ENCODE peak calls at places on chromosomes 12 and 14, in eight cellular contexts. One of them, this sample, is unnamed.

GRCh38 chr14:95045255-95045701 is 112.1 kb downstream of the DICER1 start:
- DNase-seq in tibial artery: no peak
- DNase-seq in heart left ventricle: no peak
- DNase-seq in LNCaP clone FGC: no peak
- DNase-seq in fibroblast of lung: no peak
- DNase-seq in keratinocyte: no peak
- DNase-seq in foreskin fibroblast: no peak
- DNase-seq in choroid plexus epithelial cell: no peak
- DNase-seq in this sample: no peak

GRCh38 chr14:63470877-63471565 is 72.2 kb downstream of the PPP2R5E start:
- DNase-seq in tibial artery: no peak
- DNase-seq in heart left ventricle: no peak
- DNase-seq in LNCaP clone FGC: no peak
- DNase-seq in fibroblast of lung: peak
- DNase-seq in keratinocyte: peak
- DNase-seq in foreskin fibroblast: peak
- DNase-seq in choroid plexus epithelial cell: peak
- DNase-seq in this sample: peak

GRCh38 chr14:105045710-105046326 is 19.4 kb downstream of the GPR132 start:
- DNase-seq in tibial artery: peak
- DNase-seq in heart left ventricle: peak
- DNase-seq in LNCaP clone FGC: peak
- DNase-seq in fibroblast of lung: peak
- DNase-seq in keratinocyte: no peak
- DNase-seq in foreskin fibroblast: no peak
- DNase-seq in choroid plexus epithelial cell: peak
- DNase-seq in this sample: no peak

GRCh38 chr14:50533806-50534205 is 1.4 kb upstream of the MAP4K5 start:
- DNase-seq in tibial artery: no peak
- DNase-seq in heart left ventricle: no peak
- DNase-seq in LNCaP clone FGC: no peak
- DNase-seq in fibroblast of lung: peak
- DNase-seq in keratinocyte: no peak
- DNase-seq in foreskin fibroblast: no peak
- DNase-seq in choroid plexus epithelial cell: no peak
- DNase-seq in this sample: no peak

GRCh38 chr12:81170072-81170471 is 92.2 kb downstream of the ACSS3 start:
- DNase-seq in tibial artery: no peak
- DNase-seq in heart left ventricle: no peak
- DNase-seq in LNCaP clone FGC: no peak
- DNase-seq in fibroblast of lung: peak
- DNase-seq in keratinocyte: no peak
- DNase-seq in foreskin fibroblast: peak
- DNase-seq in choroid plexus epithelial cell: peak
- DNase-seq in this sample: no peak

GRCh38 chr12:100717733-100718067 is 76.9 kb upstream of the ANO4 start:
- DNase-seq in tibial artery: no peak
- DNase-seq in heart left ventricle: no peak
- DNase-seq in LNCaP clone FGC: no peak
- DNase-seq in fibroblast of lung: peak
- DNase-seq in keratinocyte: no peak
- DNase-seq in foreskin fibroblast: peak
- DNase-seq in choroid plexus epithelial cell: no peak
- DNase-seq in this sample: no peak

GRCh38 chr12:132342322-132342721 is 12.9 kb upstream of the GALNT9 start:
- DNase-seq in tibial artery: no peak
- DNase-seq in heart left ventricle: no peak
- DNase-seq in LNCaP clone FGC: no peak
- DNase-seq in fibroblast of lung: no peak
- DNase-seq in keratinocyte: no peak
- DNase-seq in foreskin fibroblast: no peak
- DNase-seq in choroid plexus epithelial cell: no peak
- DNase-seq in this sample: no peak

GRCh38 chr12:31835276-31835882 is 106.6 kb upstream of the AMN1 start:
- DNase-seq in tibial artery: no peak
- DNase-seq in heart left ventricle: no peak
- DNase-seq in LNCaP clone FGC: no peak
- DNase-seq in fibroblast of lung: no peak
- DNase-seq in keratinocyte: no peak
- DNase-seq in foreskin fibroblast: no peak
- DNase-seq in choroid plexus epithelial cell: no peak
- DNase-seq in this sample: no peak

GRCh38 chr12:51219345-51219744 is 1.5 kb upstream of the POU6F1 start:
- DNase-seq in tibial artery: no peak
- DNase-seq in heart left ventricle: no peak
- DNase-seq in LNCaP clone FGC: no peak
- DNase-seq in fibroblast of lung: no peak
- DNase-seq in keratinocyte: no peak
- DNase-seq in foreskin fibroblast: no peak
- DNase-seq in choroid plexus epithelial cell: no peak
- DNase-seq in this sample: no peak

GRCh38 chr14:60093606-60094005 is 1.9 kb downstream of the PCNX4 start:
- DNase-seq in tibial artery: no peak
- DNase-seq in heart left ventricle: no peak
- DNase-seq in LNCaP clone FGC: no peak
- DNase-seq in fibroblast of lung: peak
- DNase-seq in keratinocyte: no peak
- DNase-seq in foreskin fibroblast: no peak
- DNase-seq in choroid plexus epithelial cell: peak
- DNase-seq in this sample: no peak

GRCh38 chr12:4203772-4204376 is 69.7 kb upstream of the CCND2 start:
- DNase-seq in tibial artery: no peak
- DNase-seq in heart left ventricle: no peak
- DNase-seq in LNCaP clone FGC: no peak
- DNase-seq in fibroblast of lung: no peak
- DNase-seq in keratinocyte: no peak
- DNase-seq in foreskin fibroblast: no peak
- DNase-seq in choroid plexus epithelial cell: no peak
- DNase-seq in this sample: no peak

GRCh38 chr12:46907791-46908190 is 82.0 kb upstream of the SLC38A4 start:
- DNase-seq in tibial artery: no peak
- DNase-seq in heart left ventricle: no peak
- DNase-seq in LNCaP clone FGC: no peak
- DNase-seq in fibroblast of lung: no peak
- DNase-seq in keratinocyte: no peak
- DNase-seq in foreskin fibroblast: no peak
- DNase-seq in choroid plexus epithelial cell: no peak
- DNase-seq in this sample: no peak

GRCh38 chr12:129550353-129550752 is 353.5 kb downstream of the TMEM132D start:
- DNase-seq in tibial artery: no peak
- DNase-seq in heart left ventricle: no peak
- DNase-seq in LNCaP clone FGC: peak
- DNase-seq in fibroblast of lung: no peak
- DNase-seq in keratinocyte: no peak
- DNase-seq in foreskin fibroblast: no peak
- DNase-seq in choroid plexus epithelial cell: no peak
- DNase-seq in this sample: no peak

GRCh38 chr12:55707841-55708694 is at the start of gene ITGA7:
- DNase-seq in tibial artery: peak
- DNase-seq in heart left ventricle: peak
- DNase-seq in LNCaP clone FGC: no peak
- DNase-seq in fibroblast of lung: peak
- DNase-seq in keratinocyte: no peak
- DNase-seq in foreskin fibroblast: no peak
- DNase-seq in choroid plexus epithelial cell: no peak
- DNase-seq in this sample: no peak

GRCh38 chr12:81668475-81668874 is 90.7 kb downstream of the PPFIA2 start:
- DNase-seq in tibial artery: no peak
- DNase-seq in heart left ventricle: no peak
- DNase-seq in LNCaP clone FGC: no peak
- DNase-seq in fibroblast of lung: peak
- DNase-seq in keratinocyte: peak
- DNase-seq in foreskin fibroblast: no peak
- DNase-seq in choroid plexus epithelial cell: peak
- DNase-seq in this sample: no peak

GRCh38 chr14:56137842-56138241 is 19.6 kb downstream of the PELI2 start:
- DNase-seq in tibial artery: no peak
- DNase-seq in heart left ventricle: no peak
- DNase-seq in LNCaP clone FGC: no peak
- DNase-seq in fibroblast of lung: no peak
- DNase-seq in keratinocyte: no peak
- DNase-seq in foreskin fibroblast: no peak
- DNase-seq in choroid plexus epithelial cell: no peak
- DNase-seq in this sample: no peak

GRCh38 chr12:82803201-82803600 is 116.5 kb downstream of the TMTC2 start:
- DNase-seq in tibial artery: no peak
- DNase-seq in heart left ventricle: no peak
- DNase-seq in LNCaP clone FGC: no peak
- DNase-seq in fibroblast of lung: no peak
- DNase-seq in keratinocyte: no peak
- DNase-seq in foreskin fibroblast: no peak
- DNase-seq in choroid plexus epithelial cell: no peak
- DNase-seq in this sample: no peak

GRCh38 chr12:52813885-52814709 is at the start of gene KRT4:
- DNase-seq in tibial artery: no peak
- DNase-seq in heart left ventricle: no peak
- DNase-seq in LNCaP clone FGC: peak
- DNase-seq in fibroblast of lung: peak
- DNase-seq in keratinocyte: no peak
- DNase-seq in foreskin fibroblast: no peak
- DNase-seq in choroid plexus epithelial cell: no peak
- DNase-seq in this sample: no peak

GRCh38 chr12:52018448-52019122 is 11.8 kb downstream of the TAMALIN start:
- DNase-seq in tibial artery: no peak
- DNase-seq in heart left ventricle: no peak
- DNase-seq in LNCaP clone FGC: no peak
- DNase-seq in fibroblast of lung: no peak
- DNase-seq in keratinocyte: no peak
- DNase-seq in foreskin fibroblast: no peak
- DNase-seq in choroid plexus epithelial cell: no peak
- DNase-seq in this sample: no peak

GRCh38 chr12:51240971-51241370 is 2.3 kb downstream of the DAZAP2 start:
- DNase-seq in tibial artery: no peak
- DNase-seq in heart left ventricle: no peak
- DNase-seq in LNCaP clone FGC: no peak
- DNase-seq in fibroblast of lung: peak
- DNase-seq in keratinocyte: no peak
- DNase-seq in foreskin fibroblast: no peak
- DNase-seq in choroid plexus epithelial cell: peak
- DNase-seq in this sample: no peak

GRCh38 chr12:117486840-117487659 is 125.6 kb upstream of the NOS1 start:
- DNase-seq in tibial artery: peak
- DNase-seq in heart left ventricle: no peak
- DNase-seq in LNCaP clone FGC: no peak
- DNase-seq in fibroblast of lung: peak
- DNase-seq in keratinocyte: no peak
- DNase-seq in foreskin fibroblast: peak
- DNase-seq in choroid plexus epithelial cell: no peak
- DNase-seq in this sample: no peak

GRCh38 chr12:52630609-52631200 is 12.3 kb upstream of the KRT73 start:
- DNase-seq in tibial artery: no peak
- DNase-seq in heart left ventricle: no peak
- DNase-seq in LNCaP clone FGC: peak
- DNase-seq in fibroblast of lung: no peak
- DNase-seq in keratinocyte: no peak
- DNase-seq in foreskin fibroblast: no peak
- DNase-seq in choroid plexus epithelial cell: no peak
- DNase-seq in this sample: no peak

GRCh38 chr14:22387776-22388241 is 201.2 kb downstream of the DAD1 start:
- DNase-seq in tibial artery: no peak
- DNase-seq in heart left ventricle: no peak
- DNase-seq in LNCaP clone FGC: no peak
- DNase-seq in fibroblast of lung: peak
- DNase-seq in keratinocyte: no peak
- DNase-seq in foreskin fibroblast: no peak
- DNase-seq in choroid plexus epithelial cell: no peak
- DNase-seq in this sample: no peak
- TF ChIP-seq CTCF in tibial artery: no peak
- TF ChIP-seq CTCF in heart left ventricle: no peak
- TF ChIP-seq CTCF in LNCaP clone FGC: no peak
- TF ChIP-seq CTCF in fibroblast of lung: no peak
- TF ChIP-seq CTCF in keratinocyte: no peak
- TF ChIP-seq CTCF in foreskin fibroblast: no peak
- TF ChIP-seq CTCF in choroid plexus epithelial cell: no peak
- TF ChIP-seq CTCF in this sample: no peak

DNA sequence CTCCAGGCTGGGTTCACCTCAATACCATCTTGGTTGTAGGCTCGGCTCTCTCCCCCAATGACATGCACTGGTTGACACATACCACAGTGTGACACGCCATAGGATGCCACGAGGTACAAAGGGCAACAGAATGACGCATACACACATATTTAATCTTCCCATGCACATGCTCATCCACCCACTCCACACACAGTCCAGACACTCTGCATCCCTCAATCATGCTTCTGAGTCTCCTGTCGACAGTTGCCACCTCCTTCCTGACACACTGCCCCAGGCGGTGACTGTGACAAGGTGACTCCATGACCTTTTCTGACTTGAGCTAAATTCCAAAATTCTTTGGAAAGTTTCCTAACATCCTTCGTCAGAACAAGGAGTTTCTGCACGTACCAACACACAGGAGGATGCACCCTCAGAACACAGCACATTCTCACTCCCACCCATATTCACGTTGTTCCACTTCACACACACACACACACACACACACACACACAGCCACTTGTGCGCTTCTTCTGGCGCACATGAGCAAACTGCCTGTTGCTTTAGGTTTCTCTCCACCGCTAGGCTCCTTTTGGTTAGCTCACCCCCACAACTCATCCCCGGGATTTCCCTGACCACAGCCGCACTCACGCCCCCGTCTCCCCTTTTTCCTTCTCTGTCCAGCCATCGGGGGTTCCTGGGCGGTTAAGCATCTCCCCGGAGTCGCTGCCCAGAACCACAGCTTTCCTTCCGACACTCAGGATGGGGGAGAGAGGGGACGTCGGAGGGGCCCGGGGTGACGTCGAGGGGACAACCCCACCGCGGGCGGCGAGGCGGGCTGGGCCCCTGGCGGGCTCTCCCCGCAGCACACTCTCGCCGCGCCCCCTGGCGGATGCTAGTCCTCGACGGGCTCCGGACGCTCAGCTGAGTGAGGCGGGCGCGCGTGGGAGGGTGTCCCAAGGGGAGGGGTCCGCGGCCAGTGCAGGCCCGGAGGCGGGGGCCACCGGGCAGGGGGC is 536 bp upstream of the WNT1 start:
- DNase-seq in tibial artery: no peak
- DNase-seq in heart left ventricle: peak
- DNase-seq in LNCaP clone FGC: no peak
- DNase-seq in fibroblast of lung: peak
- DNase-seq in keratinocyte: no peak
- DNase-seq in foreskin fibroblast: no peak
- DNase-seq in choroid plexus epithelial cell: peak
- DNase-seq in this sample: no peak
- H3K4me3 ChIP-seq in tibial artery: no peak
- H3K4me3 ChIP-seq in heart left ventricle: peak
- H3K4me3 ChIP-seq in LNCaP clone FGC: no peak
- H3K4me3 ChIP-seq in fibroblast of lung: no peak
- H3K4me3 ChIP-seq in keratinocyte: no peak
- H3K4me3 ChIP-seq in foreskin fibroblast: no peak
- H3K4me3 ChIP-seq in choroid plexus epithelial cell: no peak
- H3K4me3 ChIP-seq in this sample: no peak

GRCh38 chr12:57242691-57243454 is 8.1 kb downstream of the STAC3 start:
- DNase-seq in tibial artery: no peak
- DNase-seq in heart left ventricle: peak
- DNase-seq in LNCaP clone FGC: peak
- DNase-seq in fibroblast of lung: peak
- DNase-seq in keratinocyte: no peak
- DNase-seq in foreskin fibroblast: no peak
- DNase-seq in choroid plexus epithelial cell: peak
- DNase-seq in this sample: no peak
- TF ChIP-seq CTCF in tibial artery: peak
- TF ChIP-seq CTCF in heart left ventricle: peak
- TF ChIP-seq CTCF in LNCaP clone FGC: peak
- TF ChIP-seq CTCF in fibroblast of lung: peak
- TF ChIP-seq CTCF in keratinocyte: no peak
- TF ChIP-seq CTCF in foreskin fibroblast: peak
- TF ChIP-seq CTCF in choroid plexus epithelial cell: peak
- TF ChIP-seq CTCF in this sample: peak

GRCh38 chr14:103519043-103519836 is 3.4 kb downstream of the CKB start:
- DNase-seq in tibial artery: no peak
- DNase-seq in heart left ventricle: no peak
- DNase-seq in LNCaP clone FGC: no peak
- DNase-seq in fibroblast of lung: peak
- DNase-seq in keratinocyte: no peak
- DNase-seq in foreskin fibroblast: no peak
- DNase-seq in choroid plexus epithelial cell: peak
- DNase-seq in this sample: no peak
- H3K4me3 ChIP-seq in tibial artery: no peak
- H3K4me3 ChIP-seq in heart left ventricle: no peak
- H3K4me3 ChIP-seq in LNCaP clone FGC: peak
- H3K4me3 ChIP-seq in fibroblast of lung: no peak
- H3K4me3 ChIP-seq in keratinocyte: no peak
- H3K4me3 ChIP-seq in foreskin fibroblast: no peak
- H3K4me3 ChIP-seq in choroid plexus epithelial cell: no peak
- H3K4me3 ChIP-seq in this sample: no peak

This sample was measured in HFF-Myc.